ENCODE peak calls at places on chromosomes 6 and 20, in six cellular contexts. Z is germinal center; R is stimulated activated CD4-positive, alpha-beta T cell treated with anti-CD3 and anti-CD28 coated beads, Interleukin-12 subunit alpha, Interleukin-12 subunit beta, amount 100 ng/mL, for 4 hours; P is choroid plexus epithelial cell; X is NAMALWA; F is activated T-cell treated with anti-CD3 and anti-CD28 coated beads, Interleukin-2, amount 50 U/mL, for 72 hours. U is an unnamed sample.

GRCh38 chr6:41801380-41801779 is 13.9 kb downstream of the TOMM6 start:
- DNase-seq in Z (no peak), F (no peak), P (peak; percentile 67), R (no peak), X (peak; percentile 55), U (no peak)

GRCh38 chr6:109083657-109084056 is 11.0 kb downstream of the SESN1 start:
- DNase-seq in Z (no peak), X (peak; percentile 75), F (no peak), R (no peak), P (no peak), U (no peak)

GRCh38 chr6:24667378-24667803 is 514 bp downstream of the ACOT13 start:
- DNase-seq in R (no peak), Z (no peak), F (no peak), P (peak; percentile 72), X (no peak), U (no peak)

GRCh38 chr6:43304882-43305281 is 3.7 kb downstream of the CRIP3 start:
- DNase-seq in F (no peak), Z (no peak), P (no peak), R (no peak), X (no peak), U (no peak)

GRCh38 chr6:155186052-155186658 is 77.7 kb upstream of the CLDN20 start:
- DNase-seq in R (peak; percentile 49), P (no peak), Z (no peak), X (no peak), F (peak; percentile 78), U (no peak)

GRCh38 chr6:139112146-139112545 is 22.7 kb upstream of the HECA start:
- DNase-seq in P (peak; percentile 28), R (no peak), F (no peak), X (no peak), Z (no peak), U (no peak)

GRCh38 chr20:56465997-56466396 is 2.4 kb upstream of the RTF2 start:
- DNase-seq in R (no peak), P (no peak), X (peak; percentile 49), F (no peak), Z (peak; percentile 47), U (no peak)

GRCh38 chr20:62564456-62565245 is 77.7 kb upstream of the SLCO4A1 start:
- DNase-seq in P (no peak), Z (no peak), F (no peak), X (no peak), R (no peak), U (no peak)

GRCh38 chr20:50919567-50919966 is 11.7 kb downstream of the ADNP start:
- DNase-seq in X (no peak), Z (no peak), R (no peak), P (peak; percentile 95), F (no peak), U (no peak)

GRCh38 chr6:22668307-22668706 is 98.9 kb downstream of the HDGFL1 start:
- DNase-seq in X (no peak), R (no peak), F (no peak), P (peak; percentile 11), Z (no peak), U (no peak)

GRCh38 chr6:167573461-167574215 is 248.8 kb downstream of the TTLL2 start:
- DNase-seq in P (no peak), Z (no peak), R (no peak), X (no peak), F (no peak), U (no peak)

GRCh38 chr6:169849396-169849795 is 98.0 kb downstream of the ERMARD start:
- DNase-seq in Z (no peak), F (no peak), R (no peak), P (no peak), X (no peak), U (no peak)

GRCh38 chr6:136158398-136158797 is 91.7 kb downstream of the MTFR2 start:
- DNase-seq in P (peak; percentile 66), X (no peak), Z (no peak), F (no peak), R (no peak), U (no peak)

GRCh38 chr20:40949346-40949745 is 79.3 kb upstream of the TOP1 start:
- DNase-seq in X (no peak), P (no peak), Z (no peak), R (no peak), F (no peak), U (no peak)

GRCh38 chr20:38147166-38147565 is 17.9 kb downstream of the TGM2 start:
- DNase-seq in X (no peak), F (no peak), Z (no peak), P (no peak), R (no peak), U (no peak)

GRCh38 chr6:168507297-168507696 is 66.3 kb downstream of the SMOC2 start:
- DNase-seq in X (no peak), F (no peak), Z (no peak), P (no peak), R (no peak), U (no peak)

GRCh38 chr20:47269309-47270165 is 87.0 kb downstream of the ZMYND8 start:
- DNase-seq in Z (no peak), F (no peak), P (no peak), R (no peak), X (no peak), U (no peak)

GRCh38 chr6:6712979-6713514 is 124.5 kb downstream of the LY86 start:
- DNase-seq in F (no peak), R (no peak), Z (no peak), P (no peak), X (peak; percentile 32), U (no peak)

GRCh38 chr20:14889503-14890125 is 552.2 kb upstream of the FLRT3 start:
- DNase-seq in X (no peak), R (no peak), F (no peak), P (no peak), Z (no peak), U (no peak)

GRCh38 chr6:24356310-24357035 is 1.4 kb downstream of the DCDC2 start:
- DNase-seq in F (no peak), Z (no peak), R (no peak), P (no peak), X (no peak), U (no peak)

GRCh38 chr6:156197513-156197912 is 579.7 kb upstream of the ARID1B start:
- DNase-seq in P (no peak), X (no peak), F (no peak), R (no peak), Z (no peak), U (no peak)

GRCh38 chr20:17612975-17613327 is 43.1 kb downstream of the DSTN start:
- DNase-seq in P (no peak), X (no peak), Z (no peak), F (no peak), R (no peak), U (no peak)

U was measured in occipital lobe.